ENCODE peak calls at places on chromosome 2, in five cellular contexts. C is breast epithelium, Y is caudate nucleus, E is transverse colon, M is mammary epithelial cell. G is an unnamed sample.

GRCh38 chr2:202773576-202773975 is 98.0 kb downstream of the ICA1L start:
- DNase-seq in C (no peak), Y (no peak), E (no peak), M (no peak), G (no peak)

GRCh38 chr2:71299507-71299906 is 32.1 kb upstream of the ZNF638 start:
- DNase-seq in C (no peak), Y (no peak), E (no peak), M (peak), G (no peak)

GRCh38 chr2:186544255-186544675 is 45.6 kb upstream of the ITGAV start:
- DNase-seq in C (no peak), Y (no peak), E (no peak), M (peak), G (no peak)

GRCh38 chr2:180291060-180291459 is 284.0 kb upstream of the CWC22 start:
- DNase-seq in C (no peak), Y (no peak), E (no peak), M (peak), G (no peak)

GRCh38 chr2:20224191-20224715 is 677 bp downstream of the SDC1 start:
- DNase-seq in C (no peak), Y (no peak), E (no peak), M (no peak), G (no peak)

GRCh38 chr2:18987592-18988073 is 370.8 kb downstream of the OSR1 start:
- DNase-seq in C (peak), Y (no peak), E (peak), M (peak), G (peak)

GRCh38 chr2:98469862-98470544 is 25.3 kb downstream of the INPP4A start:
- DNase-seq in C (no peak), Y (no peak), E (no peak), M (no peak), G (no peak)

GRCh38 chr2:237269121-237269875 is 144.7 kb downstream of the COL6A3 start:
- DNase-seq in C (no peak), Y (no peak), E (no peak), M (no peak), G (no peak)

GRCh38 chr2:9739508-9739907 is 103.8 kb upstream of the TAF1B start:
- DNase-seq in C (no peak), Y (no peak), E (peak), M (no peak), G (no peak)

GRCh38 chr2:58063641-58064040 is 17.0 kb downstream of the VRK2 start:
- DNase-seq in C (no peak), Y (no peak), E (no peak), M (peak), G (no peak)

GRCh38 chr2:132776271-132776670 is 106.3 kb upstream of the LYPD1 start:
- DNase-seq in C (no peak), Y (no peak), E (no peak), M (no peak), G (no peak)

GRCh38 chr2:189382668-189383067 is 58.6 kb upstream of the WDR75 start:
- DNase-seq in C (no peak), Y (no peak), E (no peak), M (no peak), G (no peak)

GRCh38 chr2:32559136-32559535 is 68.7 kb upstream of the TTC27 start:
- DNase-seq in C (no peak), Y (no peak), E (no peak), M (no peak), G (peak)

GRCh38 chr2:95185973-95186372 is 20.4 kb downstream of the ZNF2 start:
- DNase-seq in C (no peak), Y (no peak), E (no peak), M (no peak), G (no peak)

GRCh38 chr2:215691346-215691745 is 255.5 kb upstream of the FN1 start:
- DNase-seq in C (no peak), Y (no peak), E (no peak), M (no peak), G (no peak)

GRCh38 chr2:115161531-115162453 is 719.4 kb downstream of the DPP10 start:
- DNase-seq in C (no peak), Y (no peak), E (peak), M (no peak), G (no peak)

GRCh38 chr2:96859338-96859649 is 1.5 kb upstream of the ANKRD39 start:
- DNase-seq in C (no peak), Y (no peak), E (no peak), M (no peak), G (no peak)

GRCh38 chr2:109331864-109332848 is 203.2 kb downstream of the SH3RF3 start:
- DNase-seq in C (peak), Y (peak), E (peak), M (peak), G (no peak)

GRCh38 chr2:106124126-106124756 is 69.9 kb downstream of the UXS1 start:
- DNase-seq in C (no peak), Y (no peak), E (no peak), M (no peak), G (no peak)

GRCh38 chr2:101619191-101619591 is 78.3 kb upstream of the MAP4K4 start:
- DNase-seq in C (no peak), Y (no peak), E (peak), M (no peak), G (no peak)

GRCh38 chr2:2574401-2575184 is 243.5 kb upstream of the MYT1L start:
- DNase-seq in C (no peak), Y (no peak), E (no peak), M (no peak), G (no peak)

GRCh38 chr2:236163483-236164200 is 4.5 kb downstream of the GBX2 start:
- DNase-seq in C (no peak), Y (no peak), E (no peak), M (no peak), G (no peak)

GRCh38 chr2:82779981-82780380 is 1679.1 kb downstream of the SUCLG1 start:
- DNase-seq in C (no peak), Y (no peak), E (no peak), M (no peak), G (no peak)

GRCh38 chr2:145027073-145027459 is 507.1 kb upstream of the ZEB2 start:
- DNase-seq in C (no peak), Y (no peak), E (no peak), M (no peak), G (no peak)

GRCh38 chr2:9666306-9666705 is 35.5 kb upstream of the YWHAQ start:
- DNase-seq in C (no peak), Y (no peak), E (no peak), M (no peak), G (no peak)

GRCh38 chr2:38013158-38013752 is 62.7 kb downstream of the CYP1B1 start:
- DNase-seq in C (no peak), Y (no peak), E (no peak), M (peak), G (no peak)

GRCh38 chr2:138689705-138690104 is 90.5 kb downstream of the NXPH2 start:
- DNase-seq in C (no peak), Y (no peak), E (no peak), M (peak), G (no peak)

GRCh38 chr2:96175951-96176350 is 30.7 kb upstream of the DUSP2 start:
- DNase-seq in C (no peak), Y (no peak), E (no peak), M (peak), G (no peak)

GRCh38 chr2:4715065-4715464 is 977.1 kb upstream of the SOX11 start:
- DNase-seq in C (no peak), Y (no peak), E (no peak), M (no peak), G (no peak)

GRCh38 chr2:153478289-153479261 is at the start of gene RPRM:
- DNase-seq in C (no peak), Y (no peak), E (peak), M (peak), G (peak)

GRCh38 chr2:153477641-153478288 is 797 bp downstream of the RPRM start:
- DNase-seq in C (no peak), Y (no peak), E (no peak), M (no peak), G (no peak)

GRCh38 chr2:153476491-153477095 is 2.0 kb downstream of the RPRM start:
- DNase-seq in C (no peak), Y (no peak), E (no peak), M (no peak), G (no peak)

GRCh38 chr2:153477096-153477555 is 1.4 kb downstream of the RPRM start:
- DNase-seq in C (no peak), Y (no peak), E (no peak), M (no peak), G (no peak)

DNA sequence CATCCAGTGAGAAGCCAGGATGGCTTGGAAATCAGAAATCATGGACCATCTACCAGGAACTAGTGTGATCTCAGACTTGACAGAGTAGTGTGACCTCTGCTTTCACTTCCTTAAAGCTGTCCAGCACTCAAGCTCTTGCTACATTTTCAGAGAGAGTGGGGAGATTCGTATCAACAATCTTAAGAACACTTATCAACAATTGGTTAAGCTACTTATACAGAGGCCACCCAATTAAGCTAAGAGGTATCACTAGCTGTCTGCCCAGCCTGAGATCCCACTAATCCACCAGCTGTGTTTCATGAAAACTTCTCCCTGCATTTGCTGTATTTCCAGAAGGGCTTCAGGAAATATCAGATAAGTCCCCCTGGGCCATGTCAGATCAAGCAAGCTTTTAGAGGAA is 4.2 kb downstream of the RPRM start:
- DNase-seq in C (no peak), Y (no peak), E (no peak), M (no peak), G (no peak)
- H3K27ac ChIP-seq in C (no peak), Y (no peak), E (no peak), M (no peak), G (no peak)

GRCh38 chr2:69097908-69098655 is 85.1 kb downstream of the ANTXR1 start:
- DNase-seq in C (no peak), Y (no peak), E (no peak), M (no peak), G (no peak)

GRCh38 chr2:69102234-69102633 is 89.3 kb downstream of the ANTXR1 start:
- DNase-seq in C (no peak), Y (no peak), E (no peak), M (no peak), G (no peak)

GRCh38 chr2:69097148-69097610 is 84.2 kb downstream of the ANTXR1 start:
- DNase-seq in C (no peak), Y (no peak), E (no peak), M (no peak), G (no peak)

GRCh38 chr2:69099541-69099940 is 86.6 kb downstream of the ANTXR1 start:
- DNase-seq in C (no peak), Y (no peak), E (no peak), M (peak), G (no peak)

DNA sequence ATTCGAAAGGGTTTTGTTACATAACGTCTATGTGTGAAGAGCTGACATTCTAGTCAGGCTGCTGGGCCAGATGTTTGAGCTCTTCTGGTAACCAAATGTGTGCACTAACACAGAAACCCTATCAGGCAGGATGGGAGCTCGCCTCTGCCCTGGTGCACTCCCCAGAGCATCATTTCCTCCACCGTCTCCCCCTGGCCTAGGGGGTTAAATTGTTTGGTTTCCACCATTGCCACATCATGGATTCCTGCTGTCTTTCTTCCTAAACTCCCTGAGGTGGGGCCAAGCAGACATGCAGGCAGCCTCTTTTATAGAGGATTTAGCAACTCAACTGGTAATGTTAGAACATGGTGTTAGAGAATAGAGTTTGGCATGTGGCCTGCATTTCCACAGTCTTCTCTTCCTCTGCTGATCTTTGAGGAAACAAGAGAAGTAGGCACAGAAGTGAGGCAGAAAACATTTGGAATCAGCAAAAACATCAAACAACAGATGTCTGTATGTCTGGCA is 87.3 kb downstream of the ANTXR1 start:
- DNase-seq in C (no peak), Y (no peak), E (no peak), M (no peak), G (no peak)
- H3K27ac ChIP-seq in C (peak), Y (no peak), E (peak), M (no peak), G (no peak)

GRCh38 chr2:159000072-159000471 is 31.6 kb downstream of the TANC1 start:
- DNase-seq in C (no peak), Y (no peak), E (no peak), M (no peak), G (no peak)
- H3K27ac ChIP-seq in C (peak), Y (peak), E (no peak), M (no peak), G (peak)

GRCh38 chr2:176555112-176555511 is 285.9 kb downstream of the MTX2 start:
- DNase-seq in C (no peak), Y (no peak), E (no peak), M (no peak), G (no peak)

GRCh38 chr2:176553685-176554106 is 284.5 kb downstream of the MTX2 start:
- DNase-seq in C (peak), Y (no peak), E (peak), M (peak), G (peak)

GRCh38 chr2:176555781-176556180 is 286.5 kb downstream of the MTX2 start:
- DNase-seq in C (no peak), Y (no peak), E (peak), M (no peak), G (no peak)

GRCh38 chr2:176552456-176553135 is 283.4 kb downstream of the MTX2 start:
- DNase-seq in C (no peak), Y (no peak), E (no peak), M (peak), G (no peak)

DNA sequence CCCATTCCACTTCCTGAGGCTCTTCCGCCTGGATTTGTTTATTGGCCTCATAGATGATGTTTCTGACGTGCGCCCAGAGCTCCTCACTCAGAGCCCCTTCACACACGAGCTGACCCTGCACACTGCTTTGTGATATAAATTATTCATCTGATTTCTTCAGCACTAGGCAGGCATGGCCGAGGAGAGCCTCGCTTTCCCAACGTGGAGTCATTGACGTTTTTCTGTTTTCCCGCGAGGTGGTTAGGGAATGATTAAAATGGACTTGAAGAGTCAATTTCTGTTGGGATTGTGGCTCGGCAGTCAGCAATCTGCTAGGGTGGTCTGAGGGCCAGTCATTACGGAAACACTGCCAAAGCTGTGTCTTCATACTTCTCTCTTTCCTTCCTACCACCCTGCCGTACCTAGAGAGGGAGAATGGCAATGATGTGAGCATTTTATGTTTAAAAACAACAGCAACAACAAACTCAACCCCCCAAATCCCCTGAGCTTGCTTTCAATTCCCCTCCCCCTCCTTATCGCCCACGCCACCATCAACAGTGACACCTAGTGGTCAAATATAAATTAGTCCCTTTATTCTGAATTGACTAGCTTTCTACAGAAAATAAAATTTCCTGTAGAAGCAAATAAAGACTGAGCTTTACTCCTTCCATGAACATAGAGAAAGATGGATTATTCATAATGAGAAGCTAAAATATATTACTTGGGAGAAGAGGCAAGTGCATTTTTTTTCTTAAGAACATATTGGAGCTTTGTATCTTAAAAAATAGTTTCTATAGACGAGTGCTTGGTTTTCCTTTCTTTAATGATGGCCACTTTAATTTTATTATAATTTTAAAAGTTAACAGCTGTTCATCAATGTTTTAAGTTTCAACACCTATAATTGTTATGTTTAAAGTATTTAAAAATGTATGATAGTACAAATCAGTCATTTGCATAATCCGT is 285.1 kb downstream of the MTX2 start:
- DNase-seq in C (no peak), Y (no peak), E (peak), M (peak), G (peak)
- H3K27ac ChIP-seq in C (peak), Y (peak), E (peak), M (no peak), G (no peak)

GRCh38 chr2:48545244-48545643 is 15.3 kb downstream of the STON1 start:
- DNase-seq in C (no peak), Y (no peak), E (no peak), M (no peak), G (no peak)
- H3K27ac ChIP-seq in C (peak), Y (no peak), E (no peak), M (no peak), G (no peak)

DNA sequence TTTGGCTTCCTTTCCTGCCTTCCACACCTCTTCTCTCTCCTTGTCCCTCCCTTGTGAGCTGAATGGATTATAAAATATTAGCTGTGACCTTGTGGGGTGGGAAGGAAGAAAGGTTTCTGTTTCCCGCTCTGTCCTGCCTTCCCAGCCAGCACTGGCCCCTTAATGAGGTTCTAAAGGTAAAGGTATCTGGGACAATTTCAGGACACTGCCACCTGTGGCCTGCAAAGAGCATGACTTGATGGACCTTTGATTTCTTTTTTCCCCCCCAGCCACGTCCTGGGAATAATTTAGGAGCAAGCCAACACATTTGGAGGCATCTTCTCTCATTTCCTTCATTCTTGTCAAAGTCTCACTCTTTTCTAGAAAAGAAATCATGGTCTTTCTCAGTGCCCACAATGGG is 246.7 kb upstream of the EPAS1 start:
- DNase-seq in C (no peak), Y (no peak), E (no peak), M (no peak), G (no peak)
- H3K27ac ChIP-seq in C (no peak), Y (no peak), E (no peak), M (no peak), G (no peak)

GRCh38 chr2:11499081-11499743 is 33.3 kb upstream of the E2F6 start:
- DNase-seq in C (no peak), Y (no peak), E (no peak), M (no peak), G (peak)
- H3K27ac ChIP-seq in C (no peak), Y (peak), E (no peak), M (no peak), G (peak)

DNA sequence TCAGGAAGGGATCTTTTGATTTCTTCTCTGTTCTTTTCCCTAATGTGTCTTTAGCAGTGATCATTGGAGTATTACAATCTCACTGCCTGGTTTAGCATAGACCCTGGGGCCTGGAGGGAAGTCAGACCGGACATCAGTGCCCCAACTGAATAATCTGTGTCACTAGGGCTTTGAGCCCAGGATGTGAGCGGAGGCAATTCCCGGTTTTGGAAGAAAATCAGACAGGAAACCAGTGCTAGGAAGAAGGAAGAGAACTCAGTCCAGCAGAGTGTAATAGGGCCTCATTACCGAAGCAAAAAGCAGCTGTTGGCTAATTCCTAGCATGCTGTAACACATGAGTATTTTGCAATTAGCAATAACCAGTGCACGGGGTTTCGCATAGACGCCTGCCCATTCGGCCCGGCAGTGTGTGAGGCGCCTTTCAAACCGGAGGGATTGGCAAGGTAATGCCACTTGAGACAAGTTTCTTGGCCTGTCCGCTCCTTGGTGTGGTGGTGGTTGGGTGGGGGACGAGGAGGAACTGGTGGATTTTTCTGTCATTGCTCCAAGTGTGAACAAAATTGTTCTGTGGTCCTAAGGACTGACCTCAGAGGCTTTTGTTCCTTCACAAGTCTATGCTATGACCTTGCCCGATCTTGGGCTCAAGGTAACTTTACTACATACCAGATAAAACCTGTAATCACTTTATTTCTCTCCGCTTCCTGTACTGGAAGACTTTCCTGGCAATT is 2.8 kb downstream of the FOSL2 start:
- DNase-seq in C (peak), Y (no peak), E (peak), M (peak), G (no peak)
- H3K27ac ChIP-seq in C (peak), Y (peak), E (peak), M (peak), G (peak)